ENCODE peak calls at places on chromosomes 2 and 18, in seven cellular contexts. C is NCI-H187; H is fibroblast of mammary gland; Q is EL; E is RWPE1; U is activated CD8-positive, alpha-beta T cell treated with anti-CD3 and anti-CD28 coated beads for 36 hours; R is NCI-H2081. V is an unnamed sample.
A peak's percentile ranks its signal among the peaks of the same experiment; 100 is the strongest.

GRCh38 chr2:85255813-85256581 is 71.8 kb downstream of the TGOLN2 start:
- DNase-seq in C (no peak), H (no peak), Q (peak; percentile 71), E (peak; percentile 91), U (no peak), R (no peak), V (peak; percentile 71)

GRCh38 chr2:64730551-64731305 is 77.0 kb upstream of the SERTAD2 start:
- DNase-seq in C (peak; percentile 80), H (peak; percentile 92), Q (peak; percentile 84), E (peak; percentile 42), U (peak; percentile 58), R (peak; percentile 55), V (peak; percentile 79)

GRCh38 chr2:15809504-15809903 is 130.8 kb upstream of the MYCN start:
- DNase-seq in C (no peak), H (no peak), Q (no peak), E (no peak), U (no peak), R (no peak), V (no peak)

GRCh38 chr18:59769105-59769865 is 72.1 kb upstream of the CCBE1 start:
- DNase-seq in C (no peak), H (peak; percentile 81), Q (peak; percentile 53), E (no peak), U (no peak), R (no peak), V (no peak)

GRCh38 chr2:28600176-28600575 is 104.3 kb downstream of the PLB1 start:
- DNase-seq in C (no peak), H (no peak), Q (no peak), E (no peak), U (no peak), R (no peak), V (no peak)

GRCh38 chr2:43209204-43209717 is 17.1 kb downstream of the ZFP36L2 start:
- DNase-seq in C (no peak), H (no peak), Q (no peak), E (no peak), U (no peak), R (no peak), V (peak; percentile 31)

GRCh38 chr2:28898048-28898447 is 3.6 kb downstream of the WDR43 start:
- DNase-seq in C (no peak), H (no peak), Q (no peak), E (no peak), U (no peak), R (no peak), V (no peak)

GRCh38 chr2:109396338-109397180 is 217.2 kb downstream of the SEPTIN10 start:
- DNase-seq in C (no peak), H (peak; percentile 19), Q (no peak), E (peak; percentile 34), U (peak; percentile 65), R (no peak), V (no peak)

GRCh38 chr2:232368311-232368731 is 10.2 kb upstream of the ALPP start:
- DNase-seq in C (no peak), H (no peak), Q (peak; percentile 54), E (no peak), U (no peak), R (no peak), V (peak; percentile 28)

GRCh38 chr2:232338759-232339106 is 39.8 kb upstream of the ALPP start:
- DNase-seq in C (no peak), H (no peak), Q (no peak), E (no peak), U (no peak), R (no peak), V (no peak)

GRCh38 chr2:40240067-40240466 is 211.8 kb downstream of the SLC8A1 start:
- DNase-seq in C (no peak), H (peak; percentile 96), Q (peak; percentile 93), E (peak; percentile 27), U (no peak), R (peak; percentile 79), V (peak; percentile 83)

GRCh38 chr18:52150050-52150449 is 189.9 kb upstream of the DCC start:
- DNase-seq in C (no peak), H (no peak), Q (no peak), E (peak; percentile 33), U (no peak), R (no peak), V (peak; percentile 59)

GRCh38 chr18:2173464-2173863 is 397.8 kb downstream of the METTL4 start:
- DNase-seq in C (no peak), H (peak; percentile 83), Q (peak; percentile 89), E (peak; percentile 40), U (no peak), R (no peak), V (peak; percentile 68)

GRCh38 chr18:48100712-48101165 is 170.3 kb upstream of the SMAD2 start:
- DNase-seq in C (peak; percentile 81), H (no peak), Q (no peak), E (no peak), U (no peak), R (no peak), V (no peak)

GRCh38 chr18:71485578-71485977 is 1058.6 kb downstream of the CBLN2 start:
- DNase-seq in C (no peak), H (peak; percentile 26), Q (no peak), E (no peak), U (no peak), R (no peak), V (peak; percentile 0)

GRCh38 chr2:64283015-64283570 is 138.9 kb upstream of the PELI1 start:
- DNase-seq in C (no peak), H (no peak), Q (no peak), E (no peak), U (no peak), R (no peak), V (no peak)

GRCh38 chr2:105409717-105410116 is 10.9 kb upstream of the FHL2 start:
- DNase-seq in C (no peak), H (peak; percentile 95), Q (peak; percentile 77), E (peak; percentile 95), U (no peak), R (no peak), V (peak; percentile 99)

GRCh38 chr2:152132321-152132720 is 33.5 kb upstream of the CACNB4 start:
- DNase-seq in C (no peak), H (no peak), Q (no peak), E (no peak), U (no peak), R (no peak), V (no peak)

GRCh38 chr2:181363164-181363563 is 94.0 kb upstream of the ITGA4 start:
- DNase-seq in C (no peak), H (no peak), Q (no peak), E (no peak), U (no peak), R (no peak), V (no peak)

GRCh38 chr18:62617793-62618591 is 95.2 kb downstream of the ZCCHC2 start:
- DNase-seq in C (no peak), H (no peak), Q (no peak), E (no peak), U (no peak), R (no peak), V (no peak)

V was measured in bronchial epithelial cell.